ENCODE peak calls at places on chromosome 17, in five cellular contexts. Y is NCI-H1105, D is substantia nigra, U is HS-5, Z is cardiac muscle cell. M is an unnamed sample.

GRCh38 chr17:39634384-39634871 is 2.5 kb upstream of the STARD3 start:
- DNase-seq in Y (peak; percentile 8), D (no peak), U (no peak), Z (peak; percentile 59), M (peak; percentile 69)

GRCh38 chr17:879546-879945 is 97.4 kb downstream of the MRM3 start:
- DNase-seq in Y (no peak), D (no peak), U (peak; percentile 19), Z (peak; percentile 82), M (peak; percentile 86)

GRCh38 chr17:46003907-46004748 is 5.1 kb downstream of the STH start:
- DNase-seq in Y (no peak), D (peak; percentile 83), U (no peak), Z (no peak), M (peak; percentile 59)

GRCh38 chr17:4696432-4696796 is 7.5 kb downstream of the PELP1 start:
- DNase-seq in Y (no peak), D (no peak), U (no peak), Z (no peak), M (no peak)

GRCh38 chr17:69870091-69870530 is 204.9 kb upstream of the KCNJ16 start:
- DNase-seq in Y (no peak), D (no peak), U (peak; percentile 72), Z (no peak), M (no peak)

GRCh38 chr17:17719199-17719940 is 38.1 kb downstream of the RAI1 start:
- DNase-seq in Y (no peak), D (no peak), U (no peak), Z (no peak), M (no peak)

GRCh38 chr17:68602267-68602644 is 1.1 kb upstream of the FAM20A start:
- DNase-seq in Y (no peak), D (no peak), U (no peak), Z (no peak), M (no peak)

GRCh38 chr17:56319531-56319930 is 166.3 kb downstream of the ANKFN1 start:
- DNase-seq in Y (peak; percentile 42), D (no peak), U (peak; percentile 32), Z (peak; percentile 65), M (peak; percentile 75)

GRCh38 chr17:69069289-69069688 is 8.6 kb upstream of the ABCA9 start:
- DNase-seq in Y (no peak), D (no peak), U (no peak), Z (no peak), M (no peak)

GRCh38 chr17:81955756-81956544 is 5.0 kb downstream of the NOTUM start:
- DNase-seq in Y (no peak), D (no peak), U (no peak), Z (no peak), M (no peak)

GRCh38 chr17:42518046-42518754 is 17.8 kb upstream of the NAGLU start:
- DNase-seq in Y (no peak), D (peak; percentile 29), U (peak; percentile 94), Z (no peak), M (peak; percentile 84)